ENCODE peak calls at places on chromosomes 6 and 20, in four cellular contexts. T, A, H and S are unnamed samples.

GRCh38 chr6:98984102-98984501 is 36.4 kb upstream of the FBXL4 start:
- DNase-seq in T (no peak), A (no peak), H (no peak), S (no peak)

GRCh38 chr6:20160541-20161283 is 51.6 kb downstream of the MBOAT1 start:
- DNase-seq in T (no peak), A (peak), H (no peak), S (no peak)

GRCh38 chr20:38221041-38221589 is 39.4 kb downstream of the KIAA1755 start:
- DNase-seq in T (peak), A (peak), H (peak), S (peak)

GRCh38 chr6:45169815-45170214 is 158.3 kb upstream of the RUNX2 start:
- DNase-seq in T (no peak), A (no peak), H (no peak), S (no peak)

GRCh38 chr20:4130404-4131189 is 115.2 kb upstream of the RNF24 start:
- DNase-seq in T (no peak), A (no peak), H (no peak), S (no peak)

GRCh38 chr6:11812439-11812838 is 33.8 kb upstream of the ADTRP start:
- DNase-seq in T (no peak), A (no peak), H (no peak), S (no peak)

GRCh38 chr6:25868784-25869183 is 5.3 kb downstream of the SLC17A3 start:
- DNase-seq in T (no peak), A (no peak), H (no peak), S (no peak)

GRCh38 chr6:10193321-10193720 is 221.6 kb downstream of the TFAP2A start:
- DNase-seq in T (no peak), A (no peak), H (no peak), S (no peak)

GRCh38 chr20:10537850-10538480 is 102.9 kb downstream of the SLX4IP start:
- DNase-seq in T (no peak), A (no peak), H (no peak), S (no peak)

GRCh38 chr6:43524483-43524961 is 7.6 kb downstream of the POLR1C start:
- DNase-seq in T (no peak), A (no peak), H (no peak), S (no peak)

GRCh38 chr6:4459032-4459431 is 317.2 kb upstream of the CDYL start:
- DNase-seq in T (peak), A (no peak), H (no peak), S (no peak)

GRCh38 chr6:139349464-139350020 is 24.9 kb downstream of the CITED2 start:
- DNase-seq in T (no peak), A (no peak), H (no peak), S (no peak)

GRCh38 chr6:139334791-139335446 is 39.5 kb downstream of the CITED2 start:
- DNase-seq in T (no peak), A (no peak), H (no peak), S (no peak)

GRCh38 chr6:36555750-36556252 is 8.5 kb upstream of the STK38 start:
- DNase-seq in T (no peak), A (no peak), H (no peak), S (no peak)

GRCh38 chr6:17093692-17094091 is 8.2 kb upstream of the STMND1 start:
- DNase-seq in T (no peak), A (no peak), H (no peak), S (no peak)

GRCh38 chr6:15066433-15067337 is 179.2 kb upstream of the JARID2 start:
- DNase-seq in T (no peak), A (no peak), H (no peak), S (no peak)

GRCh38 chr6:20334961-20335360 is 66.7 kb upstream of the E2F3 start:
- DNase-seq in T (no peak), A (no peak), H (no peak), S (no peak)

GRCh38 chr20:49668181-49668877 is 45.3 kb downstream of the B4GALT5 start:
- DNase-seq in T (no peak), A (no peak), H (no peak), S (peak)

GRCh38 chr6:165468361-165468760 is 159.0 kb upstream of the C6orf118 start:
- DNase-seq in T (no peak), A (no peak), H (no peak), S (no peak)

GRCh38 chr6:5379647-5380242 is 118.4 kb downstream of the FARS2 start:
- DNase-seq in T (peak), A (peak), H (peak), S (peak)

GRCh38 chr20:40980106-40980827 is 48.4 kb upstream of the TOP1 start:
- DNase-seq in T (no peak), A (peak), H (no peak), S (no peak)

GRCh38 chr6:39566381-39566934 is 158.8 kb downstream of the KIF6 start:
- DNase-seq in T (no peak), A (no peak), H (no peak), S (no peak)

GRCh38 chr6:136463796-136464542 is 86.3 kb downstream of the MAP7 start:
- DNase-seq in T (no peak), A (no peak), H (no peak), S (no peak)

GRCh38 chr6:328184-328670 is 35.9 kb downstream of the DUSP22 start:
- DNase-seq in T (no peak), A (no peak), H (peak), S (peak)

GRCh38 chr20:41800040-41800439 is 181.9 kb upstream of the CHD6 start:
- DNase-seq in T (no peak), A (no peak), H (no peak), S (no peak)

GRCh38 chr20:36862857-36863668 is 12.9 kb upstream of the TLDC2 start:
- DNase-seq in T (no peak), A (peak), H (no peak), S (no peak)

GRCh38 chr6:20952605-20953004 is 418.3 kb downstream of the CDKAL1 start:
- DNase-seq in T (peak), A (no peak), H (no peak), S (no peak)

GRCh38 chr20:62900692-62901584 is 25.4 kb downstream of the DIDO1 start:
- DNase-seq in T (peak), A (no peak), H (no peak), S (no peak)
- TF ChIP-seq POLR2AphosphoS5 in T (no peak), A (peak), H (peak), S (no peak)

GRCh38 chr20:56362833-56363413 is 4.1 kb downstream of the FAM210B start:
- DNase-seq in T (no peak), A (no peak), H (no peak), S (no peak)
- TF ChIP-seq TAF1 in T (no peak), A (no peak), H (no peak), S (no peak)

DNA sequence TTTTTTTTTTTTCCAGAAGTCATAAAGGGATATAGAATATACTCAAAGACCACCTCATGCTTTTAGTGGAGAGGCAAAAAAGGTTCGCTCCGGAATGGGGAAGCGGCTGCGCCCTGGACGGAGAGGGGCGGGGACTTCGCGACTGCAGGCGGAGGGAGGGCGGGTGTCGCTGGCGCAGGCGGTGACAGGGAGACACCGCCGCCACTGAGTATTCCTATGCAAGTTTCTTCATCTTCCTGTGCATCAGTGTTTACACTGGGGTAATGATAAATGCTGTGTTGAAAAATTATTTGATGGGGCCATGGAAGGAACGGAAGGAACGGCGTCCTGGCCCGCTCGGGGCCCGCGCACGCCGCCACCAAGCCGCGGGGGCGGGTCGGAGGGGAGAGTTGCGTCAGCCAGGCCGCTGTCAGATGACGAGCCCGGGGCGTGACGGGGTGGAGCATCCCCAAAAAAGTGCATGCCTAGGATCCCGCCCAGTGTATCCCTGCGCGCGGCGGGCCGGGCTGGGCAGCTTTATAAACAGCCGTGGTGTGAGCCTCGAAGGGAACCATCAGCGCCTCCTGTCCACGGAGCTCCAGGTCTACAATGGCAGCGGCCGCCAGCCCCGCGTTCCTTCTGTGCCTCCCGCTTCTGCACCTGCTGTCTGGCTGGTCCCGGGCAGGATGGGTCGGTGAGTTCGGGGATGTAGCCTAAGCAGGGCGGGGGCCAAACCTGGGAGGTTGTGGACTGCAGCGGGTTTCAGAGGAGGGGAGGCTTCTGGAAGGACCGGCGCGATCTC is at the start of gene ULBP1:
- DNase-seq in T (no peak), A (peak), H (peak), S (peak)
- TF ChIP-seq POLR2AphosphoS5 in T (no peak), A (peak), H (no peak), S (no peak)

DNA sequence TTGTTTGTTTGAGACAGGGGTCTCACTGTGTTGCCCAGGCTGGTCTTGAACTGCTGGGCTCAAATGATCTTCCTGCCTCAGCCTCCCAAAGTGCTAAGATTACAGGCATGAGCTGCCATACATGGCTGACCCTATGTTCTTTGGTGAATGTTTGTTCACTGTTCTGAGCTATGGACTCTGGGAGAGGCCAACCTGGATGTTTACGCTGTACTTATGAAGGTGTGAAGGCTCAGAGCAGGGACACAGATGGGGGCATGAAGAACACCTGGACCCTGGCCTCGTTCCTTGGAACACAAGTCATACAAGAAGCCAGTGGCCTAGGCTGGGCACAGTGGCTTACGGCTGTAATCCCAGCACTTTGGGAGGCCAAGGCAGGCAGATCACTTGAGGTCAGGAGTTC is 21.1 kb upstream of the CD24 start:
- DNase-seq in T (peak), A (no peak), H (no peak), S (no peak)
- TF ChIP-seq TAF1 in T (no peak), A (no peak), H (no peak), S (no peak)

GRCh38 chr20:675453-676314 is at the start of gene SCRT2:
- DNase-seq in T (peak), A (peak), H (peak), S (peak)
- TF ChIP-seq POLR2AphosphoS5 in T (no peak), A (no peak), H (no peak), S (no peak)